ENCODE peak calls at places on chromosomes 3 and 15, in eight cellular contexts. One of them, this sample, is unnamed. For H3K36me3, the result is how much of the 10 kb centered on the place peaks cover.

GRCh38 chr15:89196994-89197393 is 24.4 kb downstream of the RLBP1 start:
- DNase-seq in mesenchymal stem cell: no peak
- DNase-seq in right lobe of liver: peak
- DNase-seq in sigmoid colon: no peak
- DNase-seq in heart left ventricle: no peak
- DNase-seq in small intestine: peak
- DNase-seq in body of pancreas: peak
- DNase-seq in astrocyte: no peak
- DNase-seq in this sample: no peak

GRCh38 chr3:100102757-100103156 is 11.5 kb downstream of the FILIP1L start:
- DNase-seq in small intestine: no peak
- DNase-seq in mesenchymal stem cell: no peak
- DNase-seq in heart left ventricle: no peak
- DNase-seq in body of pancreas: no peak
- DNase-seq in sigmoid colon: no peak
- DNase-seq in astrocyte: no peak
- DNase-seq in right lobe of liver: no peak
- DNase-seq in this sample: no peak

GRCh38 chr3:14139771-14140170 is 14.9 kb downstream of the TMEM43 start:
- DNase-seq in body of pancreas: no peak
- DNase-seq in small intestine: no peak
- DNase-seq in astrocyte: no peak
- DNase-seq in mesenchymal stem cell: no peak
- DNase-seq in right lobe of liver: peak
- DNase-seq in sigmoid colon: no peak
- DNase-seq in heart left ventricle: no peak
- DNase-seq in this sample: no peak

GRCh38 chr3:71640549-71640948 is 57.0 kb upstream of the FOXP1 start:
- DNase-seq in heart left ventricle: no peak
- DNase-seq in mesenchymal stem cell: no peak
- DNase-seq in small intestine: no peak
- DNase-seq in sigmoid colon: no peak
- DNase-seq in right lobe of liver: no peak
- DNase-seq in body of pancreas: no peak
- DNase-seq in astrocyte: no peak
- DNase-seq in this sample: no peak

GRCh38 chr3:174784206-174784934 is 74.8 kb upstream of the NAALADL2 start:
- DNase-seq in body of pancreas: no peak
- DNase-seq in astrocyte: peak
- DNase-seq in right lobe of liver: no peak
- DNase-seq in small intestine: no peak
- DNase-seq in mesenchymal stem cell: no peak
- DNase-seq in sigmoid colon: no peak
- DNase-seq in heart left ventricle: no peak
- DNase-seq in this sample: no peak

GRCh38 chr15:77840962-77841361 is 208.2 kb upstream of the LINGO1 start:
- DNase-seq in mesenchymal stem cell: peak
- DNase-seq in small intestine: no peak
- DNase-seq in astrocyte: peak
- DNase-seq in body of pancreas: no peak
- DNase-seq in heart left ventricle: peak
- DNase-seq in right lobe of liver: peak
- DNase-seq in sigmoid colon: no peak
- DNase-seq in this sample: no peak

GRCh38 chr15:38868326-38869114 is 303.9 kb upstream of the RASGRP1 start:
- DNase-seq in heart left ventricle: no peak
- DNase-seq in mesenchymal stem cell: peak
- DNase-seq in small intestine: peak
- DNase-seq in astrocyte: peak
- DNase-seq in body of pancreas: no peak
- DNase-seq in right lobe of liver: no peak
- DNase-seq in sigmoid colon: peak
- DNase-seq in this sample: peak

GRCh38 chr15:89444855-89445254 is 51.5 kb downstream of the RHCG start:
- DNase-seq in mesenchymal stem cell: no peak
- DNase-seq in body of pancreas: no peak
- DNase-seq in astrocyte: no peak
- DNase-seq in sigmoid colon: no peak
- DNase-seq in heart left ventricle: no peak
- DNase-seq in small intestine: no peak
- DNase-seq in right lobe of liver: no peak
- DNase-seq in this sample: no peak

GRCh38 chr3:64621275-64621674 is 66.5 kb downstream of the ADAMTS9 start:
- DNase-seq in mesenchymal stem cell: no peak
- DNase-seq in sigmoid colon: no peak
- DNase-seq in small intestine: no peak
- DNase-seq in body of pancreas: no peak
- DNase-seq in heart left ventricle: no peak
- DNase-seq in right lobe of liver: no peak
- DNase-seq in astrocyte: no peak
- DNase-seq in this sample: no peak

GRCh38 chr15:95558916-95559315 is 771.6 kb upstream of the NR2F2 start:
- DNase-seq in body of pancreas: no peak
- DNase-seq in right lobe of liver: no peak
- DNase-seq in mesenchymal stem cell: no peak
- DNase-seq in astrocyte: no peak
- DNase-seq in sigmoid colon: no peak
- DNase-seq in heart left ventricle: no peak
- DNase-seq in small intestine: no peak
- DNase-seq in this sample: no peak

DNA sequence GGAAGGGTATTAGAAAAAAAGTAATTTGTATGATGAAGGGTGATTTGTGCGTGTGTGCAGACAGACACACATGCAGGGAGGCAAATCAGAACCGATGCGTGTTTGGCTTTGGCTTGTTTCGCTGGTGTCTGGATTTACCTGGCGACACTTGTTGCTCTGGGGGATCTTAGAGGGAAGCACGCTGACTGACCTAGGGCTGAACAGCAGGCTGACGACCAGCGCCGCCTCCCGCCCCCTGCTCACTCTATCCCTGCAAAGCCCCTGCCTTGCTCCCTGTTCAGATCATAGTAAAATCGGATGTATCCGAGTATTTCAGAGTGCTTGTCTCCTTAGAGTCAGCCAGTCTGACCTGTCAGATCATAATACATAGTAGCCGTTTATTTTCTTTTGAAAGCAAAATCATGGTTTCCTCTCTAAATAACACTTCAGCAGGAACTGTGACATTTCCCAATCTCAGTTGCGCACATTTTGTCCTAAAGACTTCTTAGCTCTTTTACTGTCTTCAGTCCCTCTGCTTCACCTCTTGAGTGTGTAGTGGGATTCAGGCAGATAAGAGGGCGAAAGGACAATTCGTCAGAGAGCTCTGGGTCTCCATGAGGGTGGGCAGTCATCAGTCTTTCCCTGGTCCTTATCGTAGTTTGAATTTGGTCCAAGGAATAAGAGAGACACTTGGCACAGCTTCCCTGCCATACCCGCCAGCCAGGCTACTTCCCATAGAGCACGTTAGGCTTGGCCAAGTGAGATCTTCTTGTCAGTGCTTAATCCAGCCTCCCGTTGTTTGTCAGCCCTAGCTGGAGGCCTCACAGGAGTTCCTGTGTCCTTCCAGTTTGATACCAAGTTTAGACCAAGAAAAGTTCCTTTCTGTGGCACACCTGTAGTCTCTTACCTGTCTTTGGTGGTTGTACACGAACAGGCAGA is 97.4 kb downstream of the PGPEP1L start:
- DNase-seq in right lobe of liver: no peak
- DNase-seq in mesenchymal stem cell: no peak
- DNase-seq in small intestine: no peak
- DNase-seq in heart left ventricle: no peak
- DNase-seq in sigmoid colon: no peak
- DNase-seq in astrocyte: no peak
- DNase-seq in body of pancreas: no peak
- DNase-seq in this sample: no peak
- H3K36me3 ChIP-seq in right lobe of liver: under half
- H3K36me3 ChIP-seq in mesenchymal stem cell: half or more
- H3K36me3 ChIP-seq in small intestine: under half
- H3K36me3 ChIP-seq in heart left ventricle: under half
- H3K36me3 ChIP-seq in sigmoid colon: under half
- H3K36me3 ChIP-seq in astrocyte: under half
- H3K36me3 ChIP-seq in body of pancreas: under half
- H3K36me3 ChIP-seq in this sample: under half

GRCh38 chr15:65275104-65275727 is 11.5 kb downstream of the PARP16 start:
- DNase-seq in heart left ventricle: no peak
- DNase-seq in body of pancreas: no peak
- DNase-seq in sigmoid colon: no peak
- DNase-seq in right lobe of liver: no peak
- DNase-seq in mesenchymal stem cell: no peak
- DNase-seq in astrocyte: no peak
- DNase-seq in small intestine: no peak
- DNase-seq in this sample: no peak

GRCh38 chr15:65278480-65278879 is 8.2 kb downstream of the PARP16 start:
- DNase-seq in heart left ventricle: no peak
- DNase-seq in right lobe of liver: no peak
- DNase-seq in sigmoid colon: no peak
- DNase-seq in small intestine: peak
- DNase-seq in mesenchymal stem cell: no peak
- DNase-seq in astrocyte: no peak
- DNase-seq in body of pancreas: no peak
- DNase-seq in this sample: no peak

GRCh38 chr15:65277015-65277414 is 9.7 kb downstream of the PARP16 start:
- DNase-seq in right lobe of liver: no peak
- DNase-seq in sigmoid colon: no peak
- DNase-seq in heart left ventricle: no peak
- DNase-seq in astrocyte: no peak
- DNase-seq in small intestine: no peak
- DNase-seq in body of pancreas: no peak
- DNase-seq in mesenchymal stem cell: no peak
- DNase-seq in this sample: no peak

DNA sequence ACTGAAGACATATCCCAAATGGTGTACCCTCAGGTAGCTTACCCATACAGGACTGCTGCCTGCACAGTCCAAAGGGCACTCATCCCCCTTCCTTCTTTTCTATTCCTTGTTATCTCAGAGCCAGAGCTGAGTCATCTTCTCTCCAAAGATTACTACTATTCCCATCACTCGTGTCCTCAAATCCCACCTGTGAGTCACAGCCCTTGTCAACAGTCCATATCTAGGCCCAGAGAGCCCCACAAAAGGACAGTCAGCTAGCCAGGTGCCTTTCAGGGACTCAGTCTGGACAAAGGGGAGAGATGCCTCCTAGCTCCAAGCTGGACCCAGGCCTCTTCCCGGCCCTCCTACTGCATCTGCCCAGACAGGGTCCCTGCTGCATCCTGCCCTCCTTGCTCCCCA is 11.0 kb downstream of the PARP16 start:
- DNase-seq in heart left ventricle: no peak
- DNase-seq in astrocyte: peak
- DNase-seq in small intestine: peak
- DNase-seq in right lobe of liver: no peak
- DNase-seq in body of pancreas: no peak
- DNase-seq in sigmoid colon: no peak
- DNase-seq in mesenchymal stem cell: peak
- DNase-seq in this sample: no peak
- H3K36me3 ChIP-seq in heart left ventricle: under half
- H3K36me3 ChIP-seq in astrocyte: under half
- H3K36me3 ChIP-seq in small intestine: under half
- H3K36me3 ChIP-seq in right lobe of liver: under half
- H3K36me3 ChIP-seq in body of pancreas: under half
- H3K36me3 ChIP-seq in sigmoid colon: under half
- H3K36me3 ChIP-seq in mesenchymal stem cell: under half
- H3K36me3 ChIP-seq in this sample: under half

GRCh38 chr3:46918202-46918601 is 40.7 kb downstream of the PTH1R start:
- DNase-seq in mesenchymal stem cell: no peak
- DNase-seq in heart left ventricle: no peak
- DNase-seq in right lobe of liver: no peak
- DNase-seq in small intestine: no peak
- DNase-seq in sigmoid colon: no peak
- DNase-seq in astrocyte: no peak
- DNase-seq in body of pancreas: no peak
- DNase-seq in this sample: no peak

GRCh38 chr3:46918634-46919033 is 41.1 kb downstream of the PTH1R start:
- DNase-seq in body of pancreas: no peak
- DNase-seq in right lobe of liver: no peak
- DNase-seq in mesenchymal stem cell: no peak
- DNase-seq in astrocyte: no peak
- DNase-seq in small intestine: no peak
- DNase-seq in sigmoid colon: peak
- DNase-seq in heart left ventricle: no peak
- DNase-seq in this sample: no peak

GRCh38 chr3:46916799-46917198 is 39.3 kb downstream of the PTH1R start:
- DNase-seq in astrocyte: no peak
- DNase-seq in sigmoid colon: no peak
- DNase-seq in heart left ventricle: no peak
- DNase-seq in right lobe of liver: no peak
- DNase-seq in mesenchymal stem cell: no peak
- DNase-seq in small intestine: no peak
- DNase-seq in body of pancreas: no peak
- DNase-seq in this sample: no peak

GRCh38 chr3:46916278-46916677 is 38.8 kb downstream of the PTH1R start:
- DNase-seq in mesenchymal stem cell: peak
- DNase-seq in astrocyte: no peak
- DNase-seq in body of pancreas: no peak
- DNase-seq in small intestine: no peak
- DNase-seq in heart left ventricle: no peak
- DNase-seq in sigmoid colon: no peak
- DNase-seq in right lobe of liver: no peak
- DNase-seq in this sample: no peak

GRCh38 chr3:46917257-46917656 is 39.7 kb downstream of the PTH1R start:
- DNase-seq in mesenchymal stem cell: no peak
- DNase-seq in heart left ventricle: peak
- DNase-seq in astrocyte: no peak
- DNase-seq in body of pancreas: no peak
- DNase-seq in right lobe of liver: no peak
- DNase-seq in sigmoid colon: peak
- DNase-seq in small intestine: no peak
- DNase-seq in this sample: no peak
- H3K36me3 ChIP-seq in mesenchymal stem cell: under half
- H3K36me3 ChIP-seq in heart left ventricle: under half
- H3K36me3 ChIP-seq in astrocyte: under half
- H3K36me3 ChIP-seq in body of pancreas: under half
- H3K36me3 ChIP-seq in right lobe of liver: under half
- H3K36me3 ChIP-seq in sigmoid colon: under half
- H3K36me3 ChIP-seq in small intestine: under half
- H3K36me3 ChIP-seq in this sample: under half

GRCh38 chr3:58104712-58105111 is 96.5 kb downstream of the FLNB start:
- DNase-seq in small intestine: no peak
- DNase-seq in heart left ventricle: no peak
- DNase-seq in right lobe of liver: no peak
- DNase-seq in astrocyte: no peak
- DNase-seq in body of pancreas: no peak
- DNase-seq in mesenchymal stem cell: no peak
- DNase-seq in sigmoid colon: no peak
- DNase-seq in this sample: no peak

GRCh38 chr3:58101499-58102370 is 93.5 kb downstream of the FLNB start:
- DNase-seq in small intestine: no peak
- DNase-seq in sigmoid colon: peak
- DNase-seq in body of pancreas: peak
- DNase-seq in right lobe of liver: peak
- DNase-seq in heart left ventricle: no peak
- DNase-seq in mesenchymal stem cell: no peak
- DNase-seq in astrocyte: no peak
- DNase-seq in this sample: no peak

GRCh38 chr3:58104155-58104554 is 95.9 kb downstream of the FLNB start:
- DNase-seq in right lobe of liver: no peak
- DNase-seq in small intestine: no peak
- DNase-seq in sigmoid colon: no peak
- DNase-seq in body of pancreas: no peak
- DNase-seq in heart left ventricle: no peak
- DNase-seq in mesenchymal stem cell: no peak
- DNase-seq in astrocyte: no peak
- DNase-seq in this sample: peak

GRCh38 chr3:58102371-58102750 is 94.1 kb downstream of the FLNB start:
- DNase-seq in heart left ventricle: no peak
- DNase-seq in small intestine: no peak
- DNase-seq in astrocyte: peak
- DNase-seq in body of pancreas: no peak
- DNase-seq in sigmoid colon: peak
- DNase-seq in mesenchymal stem cell: no peak
- DNase-seq in right lobe of liver: no peak
- DNase-seq in this sample: no peak

GRCh38 chr3:58102976-58103447 is 94.8 kb downstream of the FLNB start:
- DNase-seq in mesenchymal stem cell: no peak
- DNase-seq in right lobe of liver: peak
- DNase-seq in sigmoid colon: peak
- DNase-seq in small intestine: no peak
- DNase-seq in heart left ventricle: no peak
- DNase-seq in astrocyte: no peak
- DNase-seq in body of pancreas: peak
- DNase-seq in this sample: no peak
- H3K36me3 ChIP-seq in mesenchymal stem cell: half or more
- H3K36me3 ChIP-seq in right lobe of liver: under half
- H3K36me3 ChIP-seq in sigmoid colon: under half
- H3K36me3 ChIP-seq in small intestine: under half
- H3K36me3 ChIP-seq in heart left ventricle: under half
- H3K36me3 ChIP-seq in astrocyte: half or more
- H3K36me3 ChIP-seq in body of pancreas: under half
- H3K36me3 ChIP-seq in this sample: half or more

This sample was measured in Peyer's patch.